ENCODE peak calls at places on chromosomes 5 and 9, in four cellular contexts. K is kidney tubule cell, F is NCI-H1092, C is fibroblast of mammary gland. D is an unnamed sample.

GRCh38 chr9:33229359-33230120 is 10.4 kb upstream of the SPINK4 start:
- DNase-seq in K (peak; percentile 88), F (peak; percentile 29), C (no peak), D (peak; percentile 87)

GRCh38 chr5:96344678-96345612 is 88.1 kb downstream of the PCSK1 start:
- DNase-seq in C (peak; percentile 90), F (peak; percentile 16), K (peak; percentile 67), D (peak; percentile 79)

GRCh38 chr9:134378901-134379338 is 52.7 kb downstream of the RXRA start:
- DNase-seq in C (peak; percentile 31), F (no peak), K (no peak), D (no peak)

GRCh38 chr5:141848771-141849370 is 29.3 kb downstream of the PCDH1 start:
- DNase-seq in F (no peak), C (peak; percentile 28), K (peak; percentile 98), D (peak; percentile 89)

GRCh38 chr5:165622864-165623536 is 2117.6 kb downstream of the MAT2B start:
- DNase-seq in F (no peak), K (no peak), C (no peak), D (no peak)

GRCh38 chr9:36772449-36773370 is 200.0 kb downstream of the MELK start:
- DNase-seq in F (no peak), K (peak; percentile 34), C (peak; percentile 22), D (peak; percentile 46)

GRCh38 chr5:87120518-87121314 is 147.0 kb upstream of the RASA1 start:
- DNase-seq in C (peak; percentile 90), K (peak; percentile 100), F (no peak), D (peak; percentile 88)

GRCh38 chr5:545641-546375 is 21.6 kb upstream of the SLC9A3 start:
- DNase-seq in K (no peak), C (no peak), F (no peak), D (no peak)

GRCh38 chr5:616342-617039 is 4.4 kb downstream of the CEP72 start:
- DNase-seq in K (peak; percentile 13), C (no peak), F (no peak), D (no peak)

D was measured in renal cortical epithelial cell.